ENCODE peak calls at places on chromosomes 12 and 14, in ten cellular contexts. U is activated T-cell treated with anti-CD3 and anti-CD28 coated beads for 48 hours; X is HepG2; V is endodermal cell; S is OCI-M1; W is RPMI7951; F is posterior cingulate gyrus; M is osteocyte; L is activated T-helper 1 cell treated with anti-CD3 and anti-CD28 coated beads, Interleukin-2, amount 50 U/mL, for 16 hours; H is bronchial epithelial cell. E is an unnamed sample.

GRCh38 chr12:56158926-56159461 is 835 bp downstream of the MYL6 start:
- DNase-seq in U (no peak), X (peak; percentile 70), V (peak; percentile 89), S (peak; percentile 82), W (peak; percentile 85), F (peak; percentile 49), M (no peak), L (no peak), H (peak; percentile 65), E (no peak)

GRCh38 chr12:29463198-29463597 is 34.3 kb downstream of the OVCH1 start:
- DNase-seq in U (no peak), X (no peak), V (no peak), S (peak; percentile 57), W (no peak), F (no peak), M (no peak), L (no peak), H (no peak), E (no peak)

GRCh38 chr14:37142835-37143499 is 29.4 kb downstream of the SLC25A21 start:
- DNase-seq in U (no peak), X (peak; percentile 35), V (no peak), S (peak; percentile 13), W (peak; percentile 85), F (no peak), M (no peak), L (no peak), H (peak; percentile 52), E (no peak)

GRCh38 chr12:7269273-7269672 is 34.6 kb upstream of the ACSM4 start:
- DNase-seq in U (no peak), X (no peak), V (no peak), S (no peak), W (peak; percentile 41), F (no peak), M (no peak), L (no peak), H (no peak), E (no peak)

GRCh38 chr12:83190631-83191390 is 504.1 kb downstream of the TMTC2 start:
- DNase-seq in U (no peak), X (no peak), V (no peak), S (no peak), W (no peak), F (no peak), M (no peak), L (no peak), H (no peak), E (no peak)

GRCh38 chr12:28409892-28410291 is 219.6 kb downstream of the CCDC91 start:
- DNase-seq in U (no peak), X (no peak), V (no peak), S (peak; percentile 45), W (no peak), F (no peak), M (no peak), L (no peak), H (peak; percentile 82), E (no peak)

GRCh38 chr12:4355843-4356327 is 23.6 kb downstream of the FGF23 start:
- DNase-seq in U (peak; percentile 60), X (peak; percentile 28), V (peak; percentile 99), S (peak; percentile 82), W (peak; percentile 45), F (no peak), M (no peak), L (no peak), H (peak; percentile 40), E (no peak)

GRCh38 chr12:67161322-67161918 is 107.7 kb upstream of the CAND1 start:
- DNase-seq in U (peak; percentile 12), X (peak; percentile 18), V (peak; percentile 82), S (peak; percentile 61), W (peak; percentile 6), F (no peak), M (no peak), L (no peak), H (peak; percentile 48), E (no peak)

GRCh38 chr12:43241971-43242370 is 310.0 kb downstream of the ADAMTS20 start:
- DNase-seq in U (no peak), X (no peak), V (no peak), S (no peak), W (peak; percentile 2), F (no peak), M (no peak), L (no peak), H (no peak), E (no peak)

GRCh38 chr12:2664721-2665577 is 129.8 kb upstream of the FKBP4 start:
- DNase-seq in U (no peak), X (no peak), V (peak; percentile 30), S (no peak), W (no peak), F (no peak), M (peak; percentile 80), L (no peak), H (no peak), E (no peak)

GRCh38 chr12:119354187-119354586 is 19.7 kb downstream of the CCDC60 start:
- DNase-seq in U (no peak), X (no peak), V (no peak), S (no peak), W (no peak), F (no peak), M (no peak), L (no peak), H (no peak), E (no peak)

GRCh38 chr14:67744057-67744456 is 42.4 kb downstream of the RDH12 start:
- DNase-seq in U (no peak), X (no peak), V (no peak), S (no peak), W (no peak), F (no peak), M (no peak), L (no peak), H (no peak), E (no peak)

GRCh38 chr12:40034712-40035111 is 71.2 kb downstream of the SLC2A13 start:
- DNase-seq in U (no peak), X (no peak), V (no peak), S (no peak), W (no peak), F (no peak), M (no peak), L (no peak), H (no peak), E (no peak)

GRCh38 chr12:530871-531270 is 71.1 kb downstream of the B4GALNT3 start:
- DNase-seq in U (no peak), X (no peak), V (no peak), S (no peak), W (no peak), F (no peak), M (no peak), L (no peak), H (no peak), E (no peak)

GRCh38 chr12:100473050-100473715 is 483 bp upstream of the NR1H4 start:
- DNase-seq in U (no peak), X (no peak), V (no peak), S (no peak), W (no peak), F (no peak), M (no peak), L (no peak), H (no peak), E (no peak)

GRCh38 chr12:122079038-122079531 is 529 bp downstream of the MLXIP start:
- DNase-seq in U (peak; percentile 25), X (no peak), V (peak; percentile 86), S (peak; percentile 51), W (no peak), F (no peak), M (no peak), L (peak; percentile 7), H (no peak), E (no peak)

GRCh38 chr14:93006484-93007128 is 83.7 kb downstream of the CHGA start:
- DNase-seq in U (no peak), X (no peak), V (no peak), S (no peak), W (peak; percentile 34), F (no peak), M (no peak), L (no peak), H (no peak), E (no peak)

GRCh38 chr14:99966912-99967311 is 98.3 kb upstream of the EVL start:
- DNase-seq in U (no peak), X (no peak), V (peak; percentile 56), S (no peak), W (no peak), F (no peak), M (no peak), L (no peak), H (no peak), E (no peak)

GRCh38 chr12:62332598-62332997 is 72.4 kb downstream of the USP15 start:
- DNase-seq in U (no peak), X (no peak), V (no peak), S (no peak), W (peak; percentile 45), F (no peak), M (no peak), L (no peak), H (peak; percentile 23), E (no peak)

GRCh38 chr14:89493406-89493805 is 76.4 kb upstream of the FOXN3 start:
- DNase-seq in U (no peak), X (peak; percentile 16), V (no peak), S (no peak), W (no peak), F (no peak), M (no peak), L (no peak), H (no peak), E (no peak)

GRCh38 chr14:83909507-83909906 is 1620.4 kb upstream of the FLRT2 start:
- DNase-seq in U (no peak), X (no peak), V (no peak), S (no peak), W (peak; percentile 1), F (no peak), M (no peak), L (no peak), H (peak; percentile 7), E (no peak)

GRCh38 chr12:16352481-16352880 is 5.0 kb downstream of the MGST1 start:
- DNase-seq in U (no peak), X (no peak), V (no peak), S (no peak), W (peak; percentile 39), F (no peak), M (no peak), L (no peak), H (peak; percentile 57), E (no peak)

GRCh38 chr12:132498931-132499330 is 9.0 kb downstream of the FBRSL1 start:
- DNase-seq in U (no peak), X (no peak), V (no peak), S (no peak), W (no peak), F (no peak), M (no peak), L (no peak), H (no peak), E (no peak)

GRCh38 chr12:10031771-10032175 is 1.3 kb downstream of the CLEC9A start:
- DNase-seq in U (no peak), X (no peak), V (peak; percentile 59), S (peak; percentile 50), W (peak; percentile 81), F (no peak), M (no peak), L (no peak), H (peak; percentile 81), E (no peak)

GRCh38 chr14:24982472-24983155 is 67.3 kb downstream of the STXBP6 start:
- DNase-seq in U (no peak), X (peak; percentile 94), V (no peak), S (peak; percentile 6), W (peak; percentile 36), F (no peak), M (no peak), L (no peak), H (peak; percentile 40), E (no peak)

GRCh38 chr12:62190921-62191746 is 69.1 kb upstream of the USP15 start:
- DNase-seq in U (peak; percentile 12), X (no peak), V (peak; percentile 87), S (no peak), W (no peak), F (peak; percentile 26), M (no peak), L (no peak), H (no peak), E (no peak)

GRCh38 chr12:123097521-123098084 is 53.3 kb downstream of the PITPNM2 start:
- DNase-seq in U (no peak), X (no peak), V (no peak), S (no peak), W (no peak), F (peak; percentile 73), M (no peak), L (no peak), H (no peak), E (no peak)

GRCh38 chr14:71765505-71765904 is 166.7 kb upstream of the RGS6 start:
- DNase-seq in U (no peak), X (no peak), V (no peak), S (no peak), W (no peak), F (no peak), M (no peak), L (no peak), H (no peak), E (no peak)

E was measured in type B pancreatic cell.